ENCODE peak calls at places on chromosomes 7 and 10, in four cellular contexts. N, Z, D and R are unnamed samples.

GRCh38 chr10:57579926-57580325 is 687.8 kb downstream of the IPMK start:
- DNase-seq in N (no peak), Z (peak; percentile 2), D (peak; percentile 63), R (no peak)

GRCh38 chr7:32905175-32905662 is 13.7 kb upstream of the KBTBD2 start:
- DNase-seq in N (no peak), Z (peak; percentile 83), D (peak; percentile 83), R (no peak)

GRCh38 chr7:151769189-151769821 is 107.6 kb downstream of the PRKAG2 start:
- DNase-seq in N (no peak), Z (no peak), D (no peak), R (no peak)

GRCh38 chr7:36455646-36456045 is 66.0 kb downstream of the ANLN start:
- DNase-seq in N (no peak), Z (no peak), D (no peak), R (no peak)

GRCh38 chr10:6385683-6386082 is 183.0 kb downstream of the PFKFB3 start:
- DNase-seq in N (no peak), Z (peak; percentile 37), D (peak; percentile 18), R (no peak)

GRCh38 chr10:49600046-49600445 is 10.1 kb upstream of the SLC18A3 start:
- DNase-seq in N (no peak), Z (no peak), D (no peak), R (no peak)

GRCh38 chr10:58266003-58266825 is 1.5 kb downstream of the IPMK start:
- DNase-seq in N (no peak), Z (peak; percentile 63), D (peak; percentile 55), R (no peak)

GRCh38 chr7:47669178-47669878 is 87.4 kb upstream of the TNS3 start:
- DNase-seq in N (no peak), Z (peak; percentile 97), D (peak; percentile 77), R (no peak)

GRCh38 chr7:78127009-78127408 is 328.4 kb downstream of the PHTF2 start:
- DNase-seq in N (no peak), Z (no peak), D (no peak), R (no peak)

GRCh38 chr7:2567663-2568238 is 9.0 kb downstream of the IQCE start:
- DNase-seq in N (no peak), Z (no peak), D (peak; percentile 52), R (no peak)

GRCh38 chr10:71838264-71839211 is 12.5 kb downstream of the PSAP start:
- DNase-seq in N (no peak), Z (peak; percentile 60), D (no peak), R (no peak)

GRCh38 chr10:121838931-121839330 is 88.9 kb downstream of the ATE1 start:
- DNase-seq in N (no peak), Z (no peak), D (no peak), R (no peak)

GRCh38 chr10:83925133-83925532 is 214.2 kb upstream of the GHITM start:
- DNase-seq in N (no peak), Z (no peak), D (no peak), R (no peak)

GRCh38 chr7:74284781-74285259 is 4.4 kb upstream of the CLIP2 start:
- DNase-seq in N (no peak), Z (no peak), D (peak; percentile 82), R (no peak)

GRCh38 chr10:14371616-14372015 is 40.9 kb upstream of the FRMD4A start:
- DNase-seq in N (no peak), Z (no peak), D (no peak), R (no peak)

GRCh38 chr7:7783001-7783400 is 64.6 kb upstream of the RPA3 start:
- DNase-seq in N (no peak), Z (no peak), D (no peak), R (no peak)

GRCh38 chr7:101172854-101173751 is 7.0 kb downstream of the NAT16 start:
- DNase-seq in N (no peak), Z (peak; percentile 56), D (peak; percentile 46), R (no peak)

GRCh38 chr7:129144834-129145668 is 544 bp downstream of the TSPAN33 start:
- DNase-seq in N (no peak), Z (no peak), D (no peak), R (peak; percentile 31)

GRCh38 chr10:84540617-84541288 is 212.4 kb downstream of the CCSER2 start:
- DNase-seq in N (peak; percentile 72), Z (peak; percentile 54), D (peak; percentile 75), R (peak; percentile 41)

GRCh38 chr10:20004087-20004523 is 187.9 kb downstream of the PLXDC2 start:
- DNase-seq in N (no peak), Z (peak; percentile 74), D (no peak), R (no peak)

GRCh38 chr10:51653025-51653424 is 46.4 kb downstream of the CSTF2T start:
- DNase-seq in N (no peak), Z (no peak), D (no peak), R (no peak)

GRCh38 chr10:31166606-31167005 is 134.9 kb upstream of the ZNF438 start:
- DNase-seq in N (no peak), Z (no peak), D (no peak), R (no peak)

GRCh38 chr10:61643316-61643751 is 19.4 kb upstream of the CABCOCO1 start:
- DNase-seq in N (no peak), Z (peak; percentile 92), D (no peak), R (no peak)

GRCh38 chr10:128324058-128324457 is 197.8 kb upstream of the MKI67 start:
- DNase-seq in N (no peak), Z (no peak), D (peak; percentile 75), R (no peak)

GRCh38 chr10:14945097-14945496 is 8.8 kb downstream of the DCLRE1C start:
- DNase-seq in N (no peak), Z (no peak), D (no peak), R (no peak)

GRCh38 chr7:83648464-83649241 is at the start of gene SEMA3E:
- DNase-seq in N (no peak), Z (peak; percentile 72), D (peak; percentile 61), R (no peak)

GRCh38 chr7:8263048-8263447 is 1.1 kb upstream of the ICA1 start:
- DNase-seq in N (no peak), Z (no peak), D (no peak), R (peak; percentile 29)

GRCh38 chr10:59718246-59718645 is 8.6 kb upstream of the SLC16A9 start:
- DNase-seq in N (no peak), Z (no peak), D (no peak), R (peak; percentile 28)

GRCh38 chr10:59720377-59720776 is 10.7 kb upstream of the SLC16A9 start:
- DNase-seq in N (no peak), Z (no peak), D (no peak), R (no peak)

GRCh38 chr10:59724098-59724938 is 14.7 kb upstream of the SLC16A9 start:
- DNase-seq in N (no peak), Z (peak; percentile 45), D (no peak), R (no peak)

GRCh38 chr10:59719374-59719773 is 9.7 kb upstream of the SLC16A9 start:
- DNase-seq in N (no peak), Z (no peak), D (no peak), R (no peak)
- TF ChIP-seq CTCF in N (peak; percentile 38), Z (no peak), D (no peak), R (no peak)

GRCh38 chr7:123791001-123791400 is 42.2 kb upstream of the WASL start:
- DNase-seq in N (no peak), Z (no peak), D (no peak), R (no peak)

GRCh38 chr7:123787227-123788007 is 38.6 kb upstream of the WASL start:
- DNase-seq in N (no peak), Z (no peak), D (peak; percentile 15), R (no peak)

GRCh38 chr7:123788584-123788983 is 39.8 kb upstream of the WASL start:
- DNase-seq in N (no peak), Z (no peak), D (no peak), R (no peak)

GRCh38 chr7:123789817-123790216 is 41.0 kb upstream of the WASL start:
- DNase-seq in N (no peak), Z (no peak), D (no peak), R (no peak)

DNA sequence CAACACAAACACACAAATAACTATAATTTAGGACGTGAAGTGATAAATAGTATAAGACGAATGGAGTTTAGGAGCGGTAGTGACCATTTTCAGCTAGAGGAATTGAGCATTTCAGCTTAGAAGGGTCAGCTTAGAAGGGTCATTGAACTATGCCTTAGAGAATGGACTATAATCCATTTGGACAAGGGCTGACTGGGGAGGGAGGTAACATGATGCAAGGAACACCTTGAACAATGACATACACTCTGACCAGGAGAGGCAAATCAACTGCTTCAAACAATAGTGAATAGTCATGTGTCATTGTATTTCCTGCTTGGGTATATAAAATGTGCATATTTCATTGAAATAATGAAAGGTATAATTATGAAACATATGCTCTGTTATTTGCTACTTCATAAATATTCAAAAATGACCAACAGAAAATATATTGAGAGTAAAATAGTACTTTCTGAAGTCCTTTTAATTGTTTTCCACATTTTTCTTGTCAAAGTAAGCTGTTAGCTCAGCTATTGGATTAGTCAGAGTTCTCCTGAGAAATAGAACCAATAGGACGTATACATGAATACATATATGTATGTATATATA is 40.5 kb upstream of the WASL start:
- DNase-seq in N (no peak), Z (no peak), D (no peak), R (no peak)
- TF ChIP-seq CTCF in N (no peak), Z (no peak), D (no peak), R (no peak)

GRCh38 chr10:17247210-17247609 is 19.2 kb downstream of the VIM start:
- DNase-seq in N (no peak), Z (no peak), D (no peak), R (no peak)

GRCh38 chr10:17250736-17251135 is 22.7 kb downstream of the VIM start:
- DNase-seq in N (no peak), Z (no peak), D (no peak), R (no peak)

GRCh38 chr10:17248964-17249363 is 20.9 kb downstream of the VIM start:
- DNase-seq in N (no peak), Z (no peak), D (no peak), R (no peak)

GRCh38 chr10:17244712-17245365 is 16.8 kb downstream of the VIM start:
- DNase-seq in N (no peak), Z (peak; percentile 28), D (no peak), R (no peak)

GRCh38 chr10:17249820-17250219 is 21.8 kb downstream of the VIM start:
- DNase-seq in N (no peak), Z (peak; percentile 34), D (no peak), R (no peak)
- TF ChIP-seq CTCF in N (peak; percentile 41), Z (no peak), D (peak; percentile 29), R (peak; percentile 27)

GRCh38 chr7:25995216-25995615 is 156.8 kb upstream of the NFE2L3 start:
- DNase-seq in N (no peak), Z (no peak), D (no peak), R (no peak)

GRCh38 chr7:26001662-26002244 is 150.2 kb upstream of the NFE2L3 start:
- DNase-seq in N (no peak), Z (no peak), D (peak; percentile 41), R (no peak)

GRCh38 chr7:25994433-25994988 is 157.5 kb upstream of the NFE2L3 start:
- DNase-seq in N (no peak), Z (no peak), D (no peak), R (no peak)

GRCh38 chr7:25998499-25998898 is 153.5 kb upstream of the NFE2L3 start:
- DNase-seq in N (no peak), Z (no peak), D (no peak), R (no peak)

DNA sequence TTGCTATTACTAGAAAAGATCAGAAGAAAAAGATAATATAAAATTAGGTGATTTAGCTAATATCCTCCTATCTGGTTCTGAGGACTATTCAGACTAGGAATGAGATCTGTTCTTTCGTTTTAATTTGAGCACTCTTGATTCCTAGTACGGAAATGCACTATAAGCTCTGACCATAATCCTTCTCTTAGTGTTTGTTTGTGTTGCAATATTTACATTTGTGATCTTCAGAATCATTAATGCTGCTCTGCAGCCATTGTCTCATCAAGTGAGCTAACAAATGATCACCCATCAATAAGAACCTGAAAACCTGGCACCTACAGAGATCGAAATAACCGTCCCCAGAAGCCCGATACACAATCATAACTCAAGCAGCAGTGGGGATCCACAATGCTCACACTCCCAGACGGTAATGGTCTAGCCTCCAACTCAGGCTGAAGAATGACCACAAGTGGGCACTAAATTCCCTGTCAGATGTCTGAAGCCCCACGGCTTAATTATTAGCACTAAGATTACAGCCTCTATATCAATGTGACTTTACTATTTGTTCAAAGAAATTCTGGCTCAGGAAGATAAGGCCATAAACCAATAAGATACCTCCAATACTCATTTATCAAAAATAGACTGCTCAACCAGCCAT is 156.0 kb upstream of the NFE2L3 start:
- DNase-seq in N (no peak), Z (no peak), D (peak; percentile 25), R (no peak)
- TF ChIP-seq CTCF in N (peak; percentile 49), Z (no peak), D (peak; percentile 43), R (peak; percentile 10)